ENCODE peak calls at places on chromosome 1, in four cellular contexts. One of them, this sample, is unnamed.

GRCh38 chr1:245260883-245261282 is 106.1 kb downstream of the KIF26B start:
- DNase-seq in pancreas: no peak
- DNase-seq in thoracic aorta: no peak
- DNase-seq in lower leg skin: no peak
- DNase-seq in this sample: no peak

GRCh38 chr1:28259935-28260802 is 851 bp downstream of the SESN2 start:
- DNase-seq in thoracic aorta: no peak
- DNase-seq in pancreas: peak; percentile 69
- DNase-seq in lower leg skin: peak; percentile 56
- DNase-seq in this sample: peak; percentile 85

GRCh38 chr1:54803761-54804470 is 2.8 kb upstream of the TTC22 start:
- DNase-seq in lower leg skin: no peak
- DNase-seq in thoracic aorta: no peak
- DNase-seq in pancreas: no peak
- DNase-seq in this sample: peak; percentile 76

GRCh38 chr1:47405697-47406096 is 10.4 kb upstream of the FOXE3 start:
- DNase-seq in pancreas: no peak
- DNase-seq in thoracic aorta: no peak
- DNase-seq in lower leg skin: no peak
- DNase-seq in this sample: no peak

GRCh38 chr1:158075078-158075477 is 81.6 kb downstream of the KIRREL1 start:
- DNase-seq in pancreas: no peak
- DNase-seq in lower leg skin: no peak
- DNase-seq in thoracic aorta: no peak
- DNase-seq in this sample: no peak

GRCh38 chr1:3902546-3902945 is 2.5 kb upstream of the C1orf174 start:
- DNase-seq in thoracic aorta: no peak
- DNase-seq in lower leg skin: no peak
- DNase-seq in pancreas: no peak
- DNase-seq in this sample: peak; percentile 8

GRCh38 chr1:75632350-75632949 is 21.5 kb upstream of the SLC44A5 start:
- DNase-seq in lower leg skin: no peak
- DNase-seq in pancreas: peak; percentile 17
- DNase-seq in thoracic aorta: no peak
- DNase-seq in this sample: no peak

GRCh38 chr1:94863919-94864318 is 43.8 kb downstream of the SLC44A3 start:
- DNase-seq in thoracic aorta: peak; percentile 38
- DNase-seq in pancreas: peak; percentile 71
- DNase-seq in lower leg skin: peak; percentile 72
- DNase-seq in this sample: no peak

GRCh38 chr1:39676951-39677350 is 5.0 kb upstream of the NT5C1A start:
- DNase-seq in lower leg skin: no peak
- DNase-seq in pancreas: peak; percentile 49
- DNase-seq in thoracic aorta: no peak
- DNase-seq in this sample: no peak

GRCh38 chr1:211480941-211481545 is 10.9 kb downstream of the RD3 start:
- DNase-seq in lower leg skin: no peak
- DNase-seq in pancreas: no peak
- DNase-seq in thoracic aorta: no peak
- DNase-seq in this sample: no peak

GRCh38 chr1:236809133-236809532 is 14.0 kb downstream of the MTR start:
- DNase-seq in pancreas: peak; percentile 33
- DNase-seq in lower leg skin: no peak
- DNase-seq in thoracic aorta: no peak
- DNase-seq in this sample: no peak

GRCh38 chr1:158793604-158794003 is 12.6 kb upstream of the OR6N2 start:
- DNase-seq in lower leg skin: no peak
- DNase-seq in pancreas: no peak
- DNase-seq in thoracic aorta: no peak
- DNase-seq in this sample: no peak

GRCh38 chr1:151009206-151009587 is 948 bp downstream of the PRUNE1 start:
- DNase-seq in thoracic aorta: no peak
- DNase-seq in pancreas: no peak
- DNase-seq in lower leg skin: no peak
- DNase-seq in this sample: no peak

GRCh38 chr1:157993179-157994080 is at the start of gene KIRREL1:
- DNase-seq in lower leg skin: peak; percentile 33
- DNase-seq in thoracic aorta: no peak
- DNase-seq in pancreas: peak; percentile 35
- DNase-seq in this sample: no peak

GRCh38 chr1:112927462-112927971 is 28.5 kb downstream of the SLC16A1 start:
- DNase-seq in lower leg skin: no peak
- DNase-seq in thoracic aorta: no peak
- DNase-seq in pancreas: no peak
- DNase-seq in this sample: no peak

GRCh38 chr1:19412654-19413053 is 72.7 kb downstream of the CAPZB start:
- DNase-seq in pancreas: no peak
- DNase-seq in lower leg skin: no peak
- DNase-seq in thoracic aorta: no peak
- DNase-seq in this sample: no peak

GRCh38 chr1:25689686-25690381 is 73.2 kb downstream of the MAN1C1 start:
- DNase-seq in thoracic aorta: no peak
- DNase-seq in lower leg skin: no peak
- DNase-seq in pancreas: no peak
- DNase-seq in this sample: no peak

GRCh38 chr1:220681220-220681847 is 8.8 kb upstream of the C1orf115 start:
- DNase-seq in lower leg skin: no peak
- DNase-seq in pancreas: no peak
- DNase-seq in thoracic aorta: no peak
- DNase-seq in this sample: no peak

GRCh38 chr1:222634180-222635013 is 16.5 kb downstream of the MIA3 start:
- DNase-seq in lower leg skin: peak; percentile 89
- DNase-seq in pancreas: peak; percentile 71
- DNase-seq in thoracic aorta: no peak
- DNase-seq in this sample: no peak

GRCh38 chr1:237583270-237583669 is 307.5 kb downstream of the ZP4 start:
- DNase-seq in pancreas: no peak
- DNase-seq in thoracic aorta: no peak
- DNase-seq in lower leg skin: no peak
- DNase-seq in this sample: no peak

GRCh38 chr1:6342031-6342430 is 51.5 kb downstream of the ACOT7 start:
- DNase-seq in lower leg skin: no peak
- DNase-seq in thoracic aorta: no peak
- DNase-seq in pancreas: no peak
- DNase-seq in this sample: no peak

GRCh38 chr1:157086299-157086698 is 13.3 kb downstream of the ETV3L start:
- DNase-seq in lower leg skin: no peak
- DNase-seq in thoracic aorta: no peak
- DNase-seq in pancreas: no peak
- DNase-seq in this sample: no peak

GRCh38 chr1:180515857-180516388 is 13.5 kb upstream of the ACBD6 start:
- DNase-seq in pancreas: peak; percentile 75
- DNase-seq in lower leg skin: peak; percentile 48
- DNase-seq in thoracic aorta: no peak
- DNase-seq in this sample: peak; percentile 42

GRCh38 chr1:198681831-198682756 is 43.3 kb downstream of the PTPRC start:
- DNase-seq in pancreas: no peak
- DNase-seq in thoracic aorta: no peak
- DNase-seq in lower leg skin: peak; percentile 76
- DNase-seq in this sample: peak; percentile 31

GRCh38 chr1:67256291-67257172 is 51.1 kb upstream of the IL12RB2 start:
- DNase-seq in pancreas: no peak
- DNase-seq in thoracic aorta: no peak
- DNase-seq in lower leg skin: peak; percentile 24
- DNase-seq in this sample: no peak

GRCh38 chr1:41515131-41515678 is 30.7 kb upstream of the EDN2 start:
- DNase-seq in thoracic aorta: no peak
- DNase-seq in pancreas: peak; percentile 50
- DNase-seq in lower leg skin: no peak
- DNase-seq in this sample: no peak

GRCh38 chr1:60298290-60298689 is 224.7 kb upstream of the C1orf87 start:
- DNase-seq in pancreas: no peak
- DNase-seq in thoracic aorta: no peak
- DNase-seq in lower leg skin: no peak
- DNase-seq in this sample: no peak

GRCh38 chr1:241411056-241411775 is 54.2 kb upstream of the RGS7 start:
- DNase-seq in pancreas: no peak
- DNase-seq in thoracic aorta: no peak
- DNase-seq in lower leg skin: no peak
- DNase-seq in this sample: no peak

GRCh38 chr1:220458936-220459335 is 69.0 kb upstream of the MARK1 start:
- DNase-seq in thoracic aorta: no peak
- DNase-seq in pancreas: no peak
- DNase-seq in lower leg skin: no peak
- DNase-seq in this sample: no peak

GRCh38 chr1:18783705-18784522 is 75.5 kb downstream of the TAS1R2 start:
- DNase-seq in lower leg skin: no peak
- DNase-seq in thoracic aorta: no peak
- DNase-seq in pancreas: no peak
- DNase-seq in this sample: no peak

GRCh38 chr1:18473195-18473815 is 7.4 kb upstream of the KLHDC7A start:
- DNase-seq in pancreas: no peak
- DNase-seq in lower leg skin: no peak
- DNase-seq in thoracic aorta: no peak
- DNase-seq in this sample: no peak

GRCh38 chr1:229087906-229088305 is 183.0 kb upstream of the RAB4A start:
- DNase-seq in lower leg skin: no peak
- DNase-seq in thoracic aorta: no peak
- DNase-seq in pancreas: peak; percentile 7
- DNase-seq in this sample: no peak

GRCh38 chr1:25697426-25698220 is 81.0 kb downstream of the MAN1C1 start:
- DNase-seq in thoracic aorta: no peak
- DNase-seq in pancreas: no peak
- DNase-seq in lower leg skin: no peak
- DNase-seq in this sample: no peak

GRCh38 chr1:33332881-33333280 is 12.0 kb upstream of the A3GALT2 start:
- DNase-seq in thoracic aorta: no peak
- DNase-seq in lower leg skin: no peak
- DNase-seq in pancreas: no peak
- DNase-seq in this sample: no peak

GRCh38 chr1:27568247-27569087 is 35.5 kb downstream of the AHDC1 start:
- DNase-seq in thoracic aorta: peak; percentile 75
- DNase-seq in pancreas: peak; percentile 98
- DNase-seq in lower leg skin: peak; percentile 94
- DNase-seq in this sample: peak; percentile 98

GRCh38 chr1:161074676-161075368 is 5.1 kb upstream of the ARHGAP30 start:
- DNase-seq in lower leg skin: peak; percentile 72
- DNase-seq in thoracic aorta: no peak
- DNase-seq in pancreas: no peak
- DNase-seq in this sample: no peak

DNA sequence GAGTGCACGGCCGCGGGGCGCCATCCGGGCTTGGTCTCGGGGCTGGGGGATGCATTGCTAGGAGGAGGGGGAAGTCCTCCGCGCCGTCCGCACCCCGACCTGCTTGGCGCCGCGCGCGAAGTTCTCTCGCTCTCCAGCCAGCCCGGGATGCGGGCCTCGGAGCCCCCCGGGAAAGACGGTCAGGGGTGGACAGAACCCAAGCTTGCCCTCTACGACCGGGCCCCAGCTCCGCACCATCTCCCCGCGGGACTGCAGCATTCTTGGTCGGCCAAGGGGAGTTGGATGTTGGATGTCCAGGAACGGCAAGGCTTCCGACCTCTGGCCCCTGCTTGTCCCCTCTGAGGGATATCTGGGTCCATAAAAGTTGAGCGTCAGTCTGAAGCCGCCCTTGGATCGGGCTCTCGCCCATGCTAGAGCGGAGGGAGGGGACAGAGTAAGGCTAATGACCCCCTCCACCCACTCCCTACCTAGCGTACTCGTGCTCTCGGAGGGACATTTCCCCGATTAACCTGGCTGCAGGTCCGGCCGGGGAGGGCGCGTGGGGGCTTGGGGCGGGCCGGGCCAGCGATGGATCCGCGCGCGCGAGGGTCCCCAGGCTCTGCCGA is 522 bp downstream of the DISP3 start:
- DNase-seq in thoracic aorta: no peak
- DNase-seq in pancreas: no peak
- DNase-seq in lower leg skin: no peak
- DNase-seq in this sample: no peak
- H3K4me3 ChIP-seq in thoracic aorta: peak overlapping the region; percentile 60
- H3K4me3 ChIP-seq in pancreas: peak overlapping the region; percentile 27
- H3K4me3 ChIP-seq in lower leg skin: no peak overlapping the region
- H3K4me3 ChIP-seq in this sample: no peak overlapping the region

GRCh38 chr1:101408212-101409042 is 171.6 kb downstream of the S1PR1 start:
- DNase-seq in pancreas: no peak
- DNase-seq in thoracic aorta: no peak
- DNase-seq in lower leg skin: no peak
- DNase-seq in this sample: no peak
- H3K4me3 ChIP-seq in pancreas: no peak overlapping the region
- H3K4me3 ChIP-seq in thoracic aorta: no peak overlapping the region
- H3K4me3 ChIP-seq in lower leg skin: no peak overlapping the region
- H3K4me3 ChIP-seq in this sample: no peak overlapping the region

GRCh38 chr1:44717196-44717595 is 13.8 kb downstream of the RNU5D-1 start:
- DNase-seq in pancreas: no peak
- DNase-seq in lower leg skin: no peak
- DNase-seq in thoracic aorta: no peak
- DNase-seq in this sample: no peak

GRCh38 chr1:44714944-44715571 is 15.9 kb downstream of the RNU5D-1 start:
- DNase-seq in pancreas: peak; percentile 82
- DNase-seq in lower leg skin: peak; percentile 63
- DNase-seq in thoracic aorta: no peak
- DNase-seq in this sample: peak; percentile 64

GRCh38 chr1:44713321-44713781 is 17.6 kb downstream of the RNU5D-1 start:
- DNase-seq in thoracic aorta: no peak
- DNase-seq in pancreas: no peak
- DNase-seq in lower leg skin: no peak
- DNase-seq in this sample: no peak

GRCh38 chr1:44717653-44718052 is 13.3 kb downstream of the RNU5D-1 start:
- DNase-seq in pancreas: no peak
- DNase-seq in thoracic aorta: no peak
- DNase-seq in lower leg skin: no peak
- DNase-seq in this sample: no peak

DNA sequence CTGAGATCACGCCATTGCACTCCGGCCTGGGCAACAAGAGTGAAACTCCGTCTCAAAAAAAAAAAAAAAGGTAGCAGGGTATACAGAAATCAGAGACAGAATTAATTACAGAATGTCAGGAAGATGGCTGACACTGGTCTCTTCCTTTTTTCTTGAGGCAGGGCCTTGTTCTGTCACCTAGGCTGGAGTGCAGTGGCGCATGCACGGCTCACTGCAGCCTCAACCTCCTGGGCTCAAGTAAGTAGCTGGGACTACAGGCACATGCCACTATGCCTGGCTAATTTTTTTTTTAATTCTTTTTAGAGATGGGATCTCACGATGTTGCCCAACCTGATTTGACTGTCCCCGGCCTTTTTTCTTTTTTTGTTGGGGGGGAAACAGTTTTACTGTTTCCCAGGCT is 16.4 kb downstream of the RNU5D-1 start:
- DNase-seq in thoracic aorta: no peak
- DNase-seq in pancreas: no peak
- DNase-seq in lower leg skin: no peak
- DNase-seq in this sample: no peak
- H3K4me3 ChIP-seq in thoracic aorta: no peak overlapping the region
- H3K4me3 ChIP-seq in pancreas: no peak overlapping the region
- H3K4me3 ChIP-seq in lower leg skin: no peak overlapping the region
- H3K4me3 ChIP-seq in this sample: no peak overlapping the region

DNA sequence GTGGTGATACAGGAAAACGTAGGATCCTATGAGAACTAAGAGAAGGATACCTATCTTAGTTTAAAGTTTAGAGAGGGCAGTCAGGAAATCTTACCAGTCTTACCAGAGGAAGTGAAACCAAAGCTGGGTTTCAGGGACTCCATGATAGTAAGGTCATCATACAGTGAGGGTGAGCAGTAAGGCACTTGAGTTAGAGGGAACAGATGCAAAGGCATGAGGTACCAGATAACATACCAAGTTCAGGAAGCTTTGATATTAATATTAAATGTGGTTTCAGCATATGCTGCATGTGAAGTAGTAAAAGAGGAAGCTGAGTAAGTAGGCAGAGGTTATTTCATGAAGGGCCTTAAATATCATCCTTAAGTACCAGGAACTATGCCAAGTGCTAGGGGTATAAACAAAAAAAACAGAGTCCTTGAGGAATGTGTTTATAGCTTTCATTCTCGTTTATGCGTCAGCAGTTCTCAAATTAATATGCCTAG is 16.9 kb downstream of the ATG4C start:
- DNase-seq in pancreas: no peak
- DNase-seq in lower leg skin: no peak
- DNase-seq in thoracic aorta: no peak
- DNase-seq in this sample: no peak
- H3K4me3 ChIP-seq in pancreas: no peak overlapping the region
- H3K4me3 ChIP-seq in lower leg skin: no peak overlapping the region
- H3K4me3 ChIP-seq in thoracic aorta: no peak overlapping the region
- H3K4me3 ChIP-seq in this sample: no peak overlapping the region